ENCODE peak calls at places on chromosomes 1 and 21, in nine cellular contexts. One of them, this sample, is unnamed. For H3K36me3, the result is how much of the 10 kb centered on the place peaks cover.

GRCh38 chr1:68112835-68113243 is 62.4 kb upstream of the DIRAS3 start:
- DNase-seq in MM.1S: no peak
- DNase-seq in upper lobe of right lung: no peak
- DNase-seq in body of pancreas: no peak
- DNase-seq in heart right ventricle: peak
- DNase-seq in CD8-positive, alpha-beta T cell: no peak
- DNase-seq in transverse colon: no peak
- DNase-seq in heart left ventricle: no peak
- DNase-seq in Peyer's patch: no peak
- DNase-seq in this sample: no peak

GRCh38 chr1:155960081-155960745 is 18.1 kb downstream of the ARHGEF2 start:
- DNase-seq in MM.1S: no peak
- DNase-seq in upper lobe of right lung: no peak
- DNase-seq in body of pancreas: no peak
- DNase-seq in heart right ventricle: no peak
- DNase-seq in CD8-positive, alpha-beta T cell: no peak
- DNase-seq in transverse colon: no peak
- DNase-seq in heart left ventricle: no peak
- DNase-seq in Peyer's patch: no peak
- DNase-seq in this sample: no peak

GRCh38 chr1:24098907-24099637 is 12.9 kb downstream of the MYOM3 start:
- DNase-seq in MM.1S: no peak
- DNase-seq in upper lobe of right lung: no peak
- DNase-seq in body of pancreas: no peak
- DNase-seq in heart right ventricle: no peak
- DNase-seq in CD8-positive, alpha-beta T cell: no peak
- DNase-seq in transverse colon: no peak
- DNase-seq in heart left ventricle: peak
- DNase-seq in Peyer's patch: no peak
- DNase-seq in this sample: no peak

GRCh38 chr1:14894811-14895524 is 258.6 kb upstream of the TMEM51 start:
- DNase-seq in MM.1S: no peak
- DNase-seq in upper lobe of right lung: no peak
- DNase-seq in body of pancreas: peak
- DNase-seq in heart right ventricle: no peak
- DNase-seq in CD8-positive, alpha-beta T cell: no peak
- DNase-seq in transverse colon: peak
- DNase-seq in heart left ventricle: no peak
- DNase-seq in Peyer's patch: no peak
- DNase-seq in this sample: no peak

GRCh38 chr1:154328318-154329151 is 3.2 kb downstream of the ATP8B2 start:
- DNase-seq in MM.1S: peak
- DNase-seq in upper lobe of right lung: peak
- DNase-seq in body of pancreas: peak
- DNase-seq in heart right ventricle: peak
- DNase-seq in CD8-positive, alpha-beta T cell: peak
- DNase-seq in transverse colon: peak
- DNase-seq in heart left ventricle: peak
- DNase-seq in Peyer's patch: peak
- DNase-seq in this sample: peak

GRCh38 chr1:150874455-150875196 is 1.8 kb downstream of the ARNT start:
- DNase-seq in MM.1S: no peak
- DNase-seq in upper lobe of right lung: no peak
- DNase-seq in body of pancreas: no peak
- DNase-seq in heart right ventricle: no peak
- DNase-seq in CD8-positive, alpha-beta T cell: no peak
- DNase-seq in transverse colon: no peak
- DNase-seq in heart left ventricle: no peak
- DNase-seq in Peyer's patch: no peak
- DNase-seq in this sample: no peak

GRCh38 chr1:246095441-246095840 is 411.6 kb downstream of the SMYD3 start:
- DNase-seq in MM.1S: no peak
- DNase-seq in upper lobe of right lung: no peak
- DNase-seq in body of pancreas: no peak
- DNase-seq in heart right ventricle: no peak
- DNase-seq in CD8-positive, alpha-beta T cell: no peak
- DNase-seq in transverse colon: no peak
- DNase-seq in heart left ventricle: no peak
- DNase-seq in Peyer's patch: no peak
- DNase-seq in this sample: no peak

GRCh38 chr1:212678456-212679410 is 20.9 kb downstream of the BATF3 start:
- DNase-seq in MM.1S: no peak
- DNase-seq in upper lobe of right lung: no peak
- DNase-seq in body of pancreas: no peak
- DNase-seq in heart right ventricle: no peak
- DNase-seq in CD8-positive, alpha-beta T cell: peak
- DNase-seq in transverse colon: no peak
- DNase-seq in heart left ventricle: no peak
- DNase-seq in Peyer's patch: no peak
- DNase-seq in this sample: peak

GRCh38 chr1:233229291-233229690 is 66.2 kb downstream of the PCNX2 start:
- DNase-seq in MM.1S: no peak
- DNase-seq in upper lobe of right lung: no peak
- DNase-seq in body of pancreas: no peak
- DNase-seq in heart right ventricle: no peak
- DNase-seq in CD8-positive, alpha-beta T cell: no peak
- DNase-seq in transverse colon: no peak
- DNase-seq in heart left ventricle: no peak
- DNase-seq in Peyer's patch: no peak
- DNase-seq in this sample: no peak

GRCh38 chr1:226863446-226863845 is 7.0 kb upstream of the PSEN2 start:
- DNase-seq in MM.1S: no peak
- DNase-seq in upper lobe of right lung: no peak
- DNase-seq in body of pancreas: no peak
- DNase-seq in heart right ventricle: no peak
- DNase-seq in CD8-positive, alpha-beta T cell: no peak
- DNase-seq in transverse colon: no peak
- DNase-seq in heart left ventricle: no peak
- DNase-seq in Peyer's patch: no peak
- DNase-seq in this sample: no peak

GRCh38 chr21:45102391-45102932 is 28.1 kb downstream of the ADARB1 start:
- DNase-seq in MM.1S: no peak
- DNase-seq in upper lobe of right lung: no peak
- DNase-seq in body of pancreas: no peak
- DNase-seq in heart right ventricle: no peak
- DNase-seq in CD8-positive, alpha-beta T cell: no peak
- DNase-seq in transverse colon: peak
- DNase-seq in heart left ventricle: no peak
- DNase-seq in Peyer's patch: no peak
- DNase-seq in this sample: no peak

GRCh38 chr1:244011796-244012195 is 39.3 kb upstream of the ZBTB18 start:
- DNase-seq in MM.1S: no peak
- DNase-seq in upper lobe of right lung: no peak
- DNase-seq in body of pancreas: no peak
- DNase-seq in heart right ventricle: no peak
- DNase-seq in CD8-positive, alpha-beta T cell: no peak
- DNase-seq in transverse colon: no peak
- DNase-seq in heart left ventricle: no peak
- DNase-seq in Peyer's patch: no peak
- DNase-seq in this sample: no peak

GRCh38 chr1:22641906-22642636 is 1.4 kb upstream of the C1QC start:
- DNase-seq in MM.1S: peak
- DNase-seq in upper lobe of right lung: peak
- DNase-seq in body of pancreas: peak
- DNase-seq in heart right ventricle: peak
- DNase-seq in CD8-positive, alpha-beta T cell: peak
- DNase-seq in transverse colon: peak
- DNase-seq in heart left ventricle: peak
- DNase-seq in Peyer's patch: peak
- DNase-seq in this sample: peak

GRCh38 chr1:169148472-169149252 is 42.2 kb downstream of the ATP1B1 start:
- DNase-seq in MM.1S: no peak
- DNase-seq in upper lobe of right lung: no peak
- DNase-seq in body of pancreas: peak
- DNase-seq in heart right ventricle: no peak
- DNase-seq in CD8-positive, alpha-beta T cell: no peak
- DNase-seq in transverse colon: peak
- DNase-seq in heart left ventricle: no peak
- DNase-seq in Peyer's patch: peak
- DNase-seq in this sample: no peak

GRCh38 chr1:192668434-192668983 is 32.6 kb downstream of the RGS13 start:
- DNase-seq in MM.1S: no peak
- DNase-seq in upper lobe of right lung: no peak
- DNase-seq in body of pancreas: no peak
- DNase-seq in heart right ventricle: no peak
- DNase-seq in CD8-positive, alpha-beta T cell: no peak
- DNase-seq in transverse colon: peak
- DNase-seq in heart left ventricle: no peak
- DNase-seq in Peyer's patch: no peak
- DNase-seq in this sample: no peak
- TF ChIP-seq CTCF in MM.1S: no peak
- TF ChIP-seq CTCF in upper lobe of right lung: no peak
- TF ChIP-seq CTCF in body of pancreas: no peak
- TF ChIP-seq CTCF in heart right ventricle: no peak
- TF ChIP-seq CTCF in CD8-positive, alpha-beta T cell: no peak
- TF ChIP-seq CTCF in transverse colon: no peak
- TF ChIP-seq CTCF in heart left ventricle: no peak
- TF ChIP-seq CTCF in Peyer's patch: no peak
- TF ChIP-seq CTCF in this sample: no peak

GRCh38 chr1:160358073-160358472 is 8.8 kb upstream of the NHLH1 start:
- DNase-seq in MM.1S: no peak
- DNase-seq in upper lobe of right lung: no peak
- DNase-seq in body of pancreas: no peak
- DNase-seq in heart right ventricle: no peak
- DNase-seq in CD8-positive, alpha-beta T cell: no peak
- DNase-seq in transverse colon: no peak
- DNase-seq in heart left ventricle: no peak
- DNase-seq in Peyer's patch: no peak
- DNase-seq in this sample: no peak
- H3K36me3 ChIP-seq in MM.1S: under half
- H3K36me3 ChIP-seq in upper lobe of right lung: half or more
- H3K36me3 ChIP-seq in body of pancreas: under half
- H3K36me3 ChIP-seq in heart right ventricle: half or more
- H3K36me3 ChIP-seq in CD8-positive, alpha-beta T cell: half or more
- H3K36me3 ChIP-seq in transverse colon: under half
- H3K36me3 ChIP-seq in heart left ventricle: under half
- H3K36me3 ChIP-seq in Peyer's patch: under half
- H3K36me3 ChIP-seq in this sample: under half

DNA sequence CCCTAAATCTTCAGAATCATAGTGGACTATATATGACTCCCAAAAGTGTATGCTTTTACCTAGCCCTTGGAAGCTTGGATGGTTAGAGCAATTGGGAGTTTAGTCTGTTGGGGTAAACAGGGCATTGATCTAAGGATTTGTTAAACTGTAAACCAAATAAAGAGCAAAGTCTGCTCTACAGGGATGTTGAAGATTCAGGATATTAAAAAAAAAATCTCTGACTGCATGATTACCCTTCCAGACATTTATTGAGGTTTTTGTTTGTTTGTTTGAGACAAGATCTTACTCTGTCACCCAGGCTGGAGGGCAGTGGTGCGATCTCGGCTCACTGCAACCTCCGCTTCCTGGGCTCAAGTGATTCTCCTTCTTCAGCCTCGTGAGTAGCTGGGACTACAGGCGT is 31.6 kb downstream of the PBX1 start:
- DNase-seq in MM.1S: no peak
- DNase-seq in upper lobe of right lung: no peak
- DNase-seq in body of pancreas: no peak
- DNase-seq in heart right ventricle: no peak
- DNase-seq in CD8-positive, alpha-beta T cell: no peak
- DNase-seq in transverse colon: no peak
- DNase-seq in heart left ventricle: no peak
- DNase-seq in Peyer's patch: no peak
- DNase-seq in this sample: no peak
- H3K4me3 ChIP-seq in MM.1S: no peak
- H3K4me3 ChIP-seq in upper lobe of right lung: no peak
- H3K4me3 ChIP-seq in body of pancreas: no peak
- H3K4me3 ChIP-seq in heart right ventricle: no peak
- H3K4me3 ChIP-seq in CD8-positive, alpha-beta T cell: no peak
- H3K4me3 ChIP-seq in transverse colon: no peak
- H3K4me3 ChIP-seq in heart left ventricle: no peak
- H3K4me3 ChIP-seq in Peyer's patch: no peak
- H3K4me3 ChIP-seq in this sample: no peak

DNA sequence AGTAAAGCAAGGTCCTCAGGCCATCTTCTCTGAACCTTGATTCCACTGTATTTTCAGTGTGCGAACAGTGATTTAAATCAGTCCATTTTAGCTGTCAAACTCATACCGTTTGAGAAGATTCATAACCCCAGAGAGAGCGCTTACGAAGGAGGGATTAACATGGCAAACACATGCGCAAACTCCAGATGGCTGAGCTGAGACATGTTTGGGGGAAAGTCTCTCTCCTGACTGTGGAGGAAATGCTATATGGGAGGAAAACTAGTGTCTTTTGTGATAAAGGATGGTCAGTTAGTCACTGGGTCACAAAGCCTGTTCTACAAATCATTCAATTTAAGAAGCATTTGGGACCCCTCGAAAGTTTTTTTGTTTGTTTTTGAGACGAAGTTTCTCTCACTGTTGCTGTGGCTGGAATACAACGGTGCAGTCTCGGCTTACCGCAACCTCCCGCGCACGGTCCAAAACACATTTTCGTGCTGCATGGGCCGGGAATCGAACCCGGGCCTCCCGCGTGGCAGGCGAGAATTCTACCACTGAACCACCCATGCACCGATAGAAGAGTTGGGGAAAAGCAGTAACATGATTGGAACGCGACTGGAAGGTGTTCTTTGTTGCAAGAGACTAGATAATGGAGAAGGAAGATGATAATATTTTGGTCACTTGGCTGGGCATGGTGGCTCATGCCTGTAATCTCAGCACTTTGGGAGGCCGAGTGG is 58.4 kb upstream of the CXADR start:
- DNase-seq in MM.1S: peak
- DNase-seq in upper lobe of right lung: no peak
- DNase-seq in body of pancreas: peak
- DNase-seq in heart right ventricle: no peak
- DNase-seq in CD8-positive, alpha-beta T cell: no peak
- DNase-seq in transverse colon: no peak
- DNase-seq in heart left ventricle: no peak
- DNase-seq in Peyer's patch: no peak
- DNase-seq in this sample: peak
- TF ChIP-seq CTCF in MM.1S: no peak
- TF ChIP-seq CTCF in upper lobe of right lung: no peak
- TF ChIP-seq CTCF in body of pancreas: no peak
- TF ChIP-seq CTCF in heart right ventricle: no peak
- TF ChIP-seq CTCF in CD8-positive, alpha-beta T cell: no peak
- TF ChIP-seq CTCF in transverse colon: no peak
- TF ChIP-seq CTCF in heart left ventricle: no peak
- TF ChIP-seq CTCF in Peyer's patch: no peak
- TF ChIP-seq CTCF in this sample: no peak